ENCODE peak calls at places on chromosomes 16 and 17, in nine cellular contexts. X is GM12878, M is K562, I is transverse colon, Y is HepG2, N is sigmoid colon, V is suprapubic skin, J is H1, H is upper lobe of left lung. P is an unnamed sample.

GRCh38 chr16:52611817-52612673 is 65.1 kb upstream of the TOX3 start:
- DNase-seq in X (no peak), M (no peak), I (peak; percentile 56), Y (peak; percentile 99), N (no peak), V (no peak), J (no peak), H (no peak), P (peak; percentile 44)

GRCh38 chr16:56911771-56912541 is 20.0 kb upstream of the HERPUD1 start:
- DNase-seq in X (peak; percentile 72), M (no peak), I (peak; percentile 74), Y (no peak), N (peak; percentile 76), V (no peak), J (no peak), H (peak; percentile 76), P (peak; percentile 40)

GRCh38 chr17:32783602-32784001 is 93.3 kb downstream of the MYO1D start:
- DNase-seq in X (peak; percentile 32), M (peak; percentile 70), I (no peak), Y (peak; percentile 47), N (no peak), V (no peak), J (no peak), H (no peak), P (no peak)

GRCh38 chr16:14629919-14630619 is at the start of gene PARN:
- DNase-seq in X (peak; percentile 89), M (peak; percentile 98), I (peak; percentile 98), Y (peak; percentile 98), N (peak; percentile 98), V (peak; percentile 99), J (peak; percentile 87), H (peak; percentile 100), P (peak; percentile 98)

GRCh38 chr16:10981697-10982216 is 37.4 kb downstream of the CLEC16A start:
- DNase-seq in X (no peak), M (peak; percentile 60), I (no peak), Y (peak; percentile 45), N (no peak), V (no peak), J (no peak), H (no peak), P (no peak)

GRCh38 chr16:49497466-49497865 is 123.9 kb downstream of the C16orf78 start:
- DNase-seq in X (no peak), M (no peak), I (no peak), Y (no peak), N (no peak), V (peak; percentile 60), J (no peak), H (no peak), P (no peak)

GRCh38 chr17:10234033-10234432 is 35.6 kb upstream of the GAS7 start:
- DNase-seq in X (no peak), M (no peak), I (no peak), Y (no peak), N (no peak), V (no peak), J (no peak), H (no peak), P (no peak)

GRCh38 chr16:89944773-89945172 is 3.8 kb upstream of the DEF8 start:
- DNase-seq in X (peak; percentile 32), M (no peak), I (no peak), Y (no peak), N (no peak), V (no peak), J (no peak), H (no peak), P (no peak)

GRCh38 chr17:78759969-78760352 is 22.1 kb downstream of the CYTH1 start:
- DNase-seq in X (no peak), M (no peak), I (no peak), Y (no peak), N (no peak), V (no peak), J (no peak), H (no peak), P (no peak)

GRCh38 chr17:74223901-74224300 is 10.5 kb downstream of the TTYH2 start:
- DNase-seq in X (no peak), M (no peak), I (no peak), Y (no peak), N (no peak), V (no peak), J (no peak), H (no peak), P (no peak)

GRCh38 chr17:29561541-29562517 is 5.0 kb downstream of the ABHD15 start:
- DNase-seq in X (no peak), M (no peak), I (peak; percentile 57), Y (no peak), N (peak; percentile 75), V (peak; percentile 65), J (no peak), H (no peak), P (no peak)

GRCh38 chr17:27461192-27461859 is 5.1 kb downstream of the KSR1 start:
- DNase-seq in X (no peak), M (peak; percentile 83), I (no peak), Y (no peak), N (no peak), V (no peak), J (no peak), H (no peak), P (no peak)

GRCh38 chr17:7404737-7405412 is 978 bp upstream of the TMEM256 start:
- DNase-seq in X (no peak), M (no peak), I (no peak), Y (no peak), N (peak; percentile 90), V (peak; percentile 90), J (no peak), H (peak; percentile 94), P (peak; percentile 60)

GRCh38 chr16:22098538-22099255 is 6.4 kb downstream of the VWA3A start:
- DNase-seq in X (peak; percentile 17), M (peak; percentile 67), I (no peak), Y (peak; percentile 89), N (no peak), V (no peak), J (no peak), H (no peak), P (no peak)

DNA sequence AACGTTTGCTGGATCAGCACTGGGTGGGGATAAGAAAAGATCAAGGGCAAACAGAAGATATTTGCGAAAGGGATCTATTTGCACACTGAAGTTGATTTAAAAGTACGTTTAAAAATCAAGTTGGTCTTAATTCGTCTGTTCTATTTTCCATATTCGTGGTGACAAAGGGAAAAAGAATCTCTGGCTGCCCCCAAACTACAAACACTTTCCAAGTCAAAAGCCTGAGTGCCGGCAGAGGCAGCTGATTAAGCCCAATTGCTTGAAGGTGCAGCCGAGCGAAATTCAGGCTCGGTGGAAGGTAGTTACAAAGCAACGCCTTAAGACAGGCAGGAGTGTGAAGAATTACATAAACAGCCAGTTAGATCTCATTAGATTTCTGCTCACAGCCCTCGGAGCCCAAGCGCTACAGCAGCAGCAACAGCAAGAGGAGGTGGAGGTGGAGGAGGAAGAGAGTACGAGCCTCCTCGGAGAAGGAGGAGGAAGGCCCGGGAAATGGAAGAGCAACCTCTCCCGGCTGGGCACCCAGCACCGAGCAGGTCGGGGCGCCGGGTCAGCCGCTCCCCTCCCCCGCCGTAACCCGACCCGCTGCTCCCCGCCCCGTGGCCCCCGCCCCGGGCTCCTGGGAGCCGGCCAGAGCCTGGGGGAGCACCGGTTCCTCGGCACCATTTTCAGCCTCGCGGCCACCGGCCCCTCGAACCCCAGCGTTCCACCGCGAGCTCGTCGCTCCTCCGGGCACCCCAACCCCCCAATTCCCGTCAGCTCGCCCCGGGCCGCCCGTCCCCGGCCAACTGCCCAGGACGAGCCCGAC is 890 bp downstream of the TOB1 start:
- DNase-seq in X (no peak), M (peak; percentile 70), I (peak; percentile 53), Y (peak; percentile 70), N (peak; percentile 85), V (no peak), J (no peak), H (peak; percentile 93), P (peak; percentile 64)
- TF ChIP-seq POLR2AphosphoS5 in X (peak; percentile 62), M (peak; percentile 52), I (peak; percentile 54), Y (no peak), N (peak; percentile 35), V (peak; percentile 13), J (peak; percentile 79), H (no peak), P (peak; percentile 45)

DNA sequence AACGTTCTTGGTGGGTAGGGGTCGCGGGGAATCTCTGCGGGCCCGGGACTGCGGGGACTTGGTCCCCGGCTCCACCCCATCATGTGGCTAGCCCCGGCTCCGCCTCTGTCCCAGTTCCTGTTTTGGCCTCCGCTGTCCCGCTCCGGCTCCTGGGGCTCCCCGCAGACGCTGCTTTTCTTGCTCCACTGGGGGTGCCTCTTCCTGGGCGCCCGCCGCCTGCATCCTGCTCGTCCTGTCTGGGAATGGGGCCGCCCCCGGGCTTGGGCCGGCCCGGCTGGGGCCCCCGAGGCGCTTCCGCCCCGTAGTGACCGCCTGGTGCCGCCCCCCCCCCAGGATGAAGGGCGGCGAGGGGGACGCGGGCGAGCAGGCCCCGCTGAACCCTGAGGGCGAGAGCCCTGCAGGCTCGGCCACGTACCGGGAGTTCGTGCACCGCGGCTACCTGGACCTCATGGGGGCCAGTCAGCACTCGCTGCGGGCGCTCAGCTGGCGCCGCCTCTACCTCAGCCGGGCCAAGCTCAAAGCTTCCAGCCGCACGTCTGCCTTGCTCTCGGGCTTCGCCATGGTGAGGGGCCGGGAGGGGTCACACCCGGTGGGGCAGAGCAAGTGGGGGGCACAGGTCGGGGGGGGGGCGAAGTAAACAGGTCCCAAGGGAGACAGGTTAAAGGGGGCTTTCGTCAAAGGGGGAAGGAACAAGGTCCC is at the start of gene ORAI3:
- DNase-seq in X (no peak), M (peak; percentile 82), I (peak; percentile 81), Y (no peak), N (peak; percentile 91), V (no peak), J (no peak), H (peak; percentile 90), P (peak; percentile 77)
- TF ChIP-seq POLR2A in X (peak; percentile 82), M (peak; percentile 73), I (peak; percentile 73), Y (peak; percentile 20), N (peak; percentile 67), V (peak; percentile 44), J (no peak), H (peak; percentile 72), P (no peak)

DNA sequence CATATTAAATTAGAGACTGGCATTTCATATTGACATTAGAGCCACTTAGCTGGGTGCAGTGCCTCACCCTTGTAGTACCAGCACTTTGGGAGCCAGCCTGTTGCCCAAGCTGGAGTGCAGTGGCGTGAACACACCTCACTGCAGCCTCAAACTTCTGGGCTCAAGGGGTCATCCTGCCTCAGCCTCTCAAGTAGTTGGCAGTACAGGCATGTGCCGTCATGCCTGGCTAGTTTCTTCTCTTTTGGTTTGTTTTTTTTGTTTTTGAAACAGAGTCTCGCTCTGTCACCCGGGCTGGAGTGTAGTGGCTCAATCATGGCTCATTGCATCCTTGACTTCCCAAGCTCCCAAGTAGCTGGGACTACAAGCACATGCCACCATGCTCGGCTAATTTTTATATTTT is 8.7 kb downstream of the PPM1E start:
- DNase-seq in X (no peak), M (no peak), I (no peak), Y (no peak), N (no peak), V (no peak), J (no peak), H (no peak), P (no peak)
- TF ChIP-seq EP300 in X (no peak), M (no peak), I (no peak), Y (no peak), N (no peak), V (no peak), J (no peak), H (no peak), P (no peak)

DNA sequence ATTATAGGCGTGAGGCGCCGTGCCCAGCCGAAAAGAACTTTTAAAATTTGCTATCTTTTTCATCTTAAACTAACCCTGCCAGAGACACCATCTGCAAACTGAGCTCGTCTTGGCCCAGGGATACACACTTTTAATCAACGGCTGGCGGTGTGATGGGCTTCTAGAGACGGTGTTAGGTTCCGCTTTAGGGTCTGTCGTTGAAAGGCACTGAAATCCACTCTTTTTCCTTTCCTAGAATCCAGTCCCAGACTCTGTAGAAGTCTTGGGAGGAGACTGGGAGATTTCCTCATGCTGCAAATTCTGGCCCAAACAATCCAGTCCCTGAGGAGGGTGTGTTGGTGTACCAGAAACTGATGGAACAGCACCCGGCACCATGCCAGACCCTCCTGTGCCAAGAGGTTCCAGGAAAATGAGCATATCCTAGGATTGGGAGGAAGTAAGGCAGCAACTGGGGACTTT is 52.0 kb upstream of the TEX2 start:
- DNase-seq in X (no peak), M (no peak), I (peak; percentile 67), Y (no peak), N (peak; percentile 95), V (peak; percentile 95), J (no peak), H (no peak), P (peak; percentile 79)
- TF ChIP-seq POLR2AphosphoS5 in X (no peak), M (no peak), I (peak; percentile 65), Y (no peak), N (peak; percentile 54), V (peak; percentile 67), J (no peak), H (peak; percentile 90), P (peak; percentile 76)